ENCODE peak calls at places on chromosomes 11 and 22, in four cellular contexts. I, F, T and S are unnamed samples.

GRCh38 chr22:19921544-19922081 is 20.0 kb upstream of the COMT start:
- DNase-seq in I (no peak), F (no peak), T (no peak), S (no peak)

GRCh38 chr11:116891746-116892145 is 54.3 kb upstream of the APOA1 start:
- DNase-seq in I (no peak), F (no peak), T (no peak), S (no peak)

GRCh38 chr22:44371741-44372525 is 59.2 kb upstream of the SHISAL1 start:
- DNase-seq in I (no peak), F (no peak), T (no peak), S (no peak)

GRCh38 chr11:38323961-38324761 is 1726.1 kb upstream of the RAG2 start:
- DNase-seq in I (no peak), F (no peak), T (no peak), S (no peak)

GRCh38 chr11:2976289-2977063 is 15.7 kb downstream of the NAP1L4 start:
- DNase-seq in I (no peak), F (no peak), T (no peak), S (no peak)

GRCh38 chr11:98411777-98412176 is 609.0 kb upstream of the CNTN5 start:
- DNase-seq in I (no peak), F (no peak), T (no peak), S (no peak)

GRCh38 chr11:36211735-36212430 is 77.3 kb downstream of the COMMD9 start:
- DNase-seq in I (no peak), F (peak; percentile 13), T (no peak), S (no peak)

GRCh38 chr11:100630898-100631297 is 56.2 kb upstream of the ARHGAP42 start:
- DNase-seq in I (no peak), F (no peak), T (no peak), S (no peak)

GRCh38 chr11:121112498-121113455 is 11.7 kb downstream of the TECTA start:
- DNase-seq in I (peak; percentile 68), F (peak; percentile 86), T (peak; percentile 9), S (peak; percentile 85)

GRCh38 chr11:26522912-26523610 is 49.0 kb downstream of the MUC15 start:
- DNase-seq in I (peak; percentile 35), F (no peak), T (no peak), S (no peak)

GRCh38 chr11:22634897-22635629 is 9.4 kb upstream of the FANCF start:
- DNase-seq in I (peak; percentile 43), F (no peak), T (no peak), S (no peak)

GRCh38 chr22:17961443-17961729 is 63.0 kb downstream of the MICAL3 start:
- DNase-seq in I (no peak), F (no peak), T (no peak), S (no peak)

GRCh38 chr11:126477526-126478275 is 122.2 kb downstream of the ST3GAL4 start:
- DNase-seq in I (no peak), F (no peak), T (no peak), S (no peak)

GRCh38 chr11:57513911-57514537 is 1.5 kb downstream of the SLC43A1 start:
- DNase-seq in I (peak; percentile 22), F (peak; percentile 47), T (peak; percentile 20), S (peak; percentile 48)

GRCh38 chr11:70779433-70780245 is 381.3 kb downstream of the CTTN start:
- DNase-seq in I (no peak), F (no peak), T (no peak), S (no peak)

GRCh38 chr11:89922195-89922660 is at the start of gene TRIM49D1:
- DNase-seq in I (no peak), F (no peak), T (no peak), S (no peak)

GRCh38 chr11:13434247-13435205 is 28.5 kb downstream of the BTBD10 start:
- DNase-seq in I (no peak), F (no peak), T (no peak), S (no peak)

GRCh38 chr11:74611369-74611861 is 19.0 kb downstream of the POLD3 start:
- DNase-seq in I (peak; percentile 75), F (peak; percentile 73), T (no peak), S (peak; percentile 57)

GRCh38 chr11:57475191-57475590 is 14.9 kb downstream of the RTN4RL2 start:
- DNase-seq in I (no peak), F (no peak), T (no peak), S (no peak)